ENCODE peak calls at places on chromosome 6, in four cellular contexts. S is uterus, D is testis, V is H54. K is an unnamed sample.

GRCh38 chr6:139482184-139482751 is 107.8 kb upstream of the CITED2 start:
- DNase-seq in D (no peak), S (no peak), V (no peak), K (no peak)

GRCh38 chr6:18444176-18444575 is 57.0 kb downstream of the RNF144B start:
- DNase-seq in S (no peak), D (no peak), V (no peak), K (no peak)

GRCh38 chr6:169868458-169868857 is 117.0 kb downstream of the ERMARD start:
- DNase-seq in D (peak), V (no peak), S (no peak), K (no peak)

GRCh38 chr6:63804381-63804956 is 168.9 kb downstream of the PHF3 start:
- DNase-seq in S (no peak), V (no peak), D (no peak), K (no peak)

GRCh38 chr6:40957616-40958492 is 81.2 kb downstream of the UNC5CL start:
- DNase-seq in S (no peak), V (peak), D (no peak), K (no peak)

GRCh38 chr6:157326979-157327378 is 3.7 kb upstream of the TMEM242 start:
- DNase-seq in V (no peak), S (no peak), D (no peak), K (no peak)

GRCh38 chr6:148502083-148502772 is 159.6 kb downstream of the SASH1 start:
- DNase-seq in S (peak), D (peak), V (no peak), K (peak)

GRCh38 chr6:12947191-12947795 is 230.7 kb downstream of the PHACTR1 start:
- DNase-seq in D (no peak), S (no peak), V (no peak), K (no peak)

GRCh38 chr6:68313911-68314310 is 321.2 kb upstream of the ADGRB3 start:
- DNase-seq in D (no peak), S (no peak), V (no peak), K (no peak)

GRCh38 chr6:5764401-5764955 is 242.2 kb downstream of the NRN1 start:
- DNase-seq in D (no peak), V (no peak), S (no peak), K (peak)

GRCh38 chr6:5175635-5176034 is 85.1 kb downstream of the LYRM4 start:
- DNase-seq in D (no peak), V (no peak), S (no peak), K (no peak)

GRCh38 chr6:155708100-155708499 is 252.5 kb upstream of the NOX3 start:
- DNase-seq in S (no peak), D (no peak), V (no peak), K (no peak)

GRCh38 chr6:149268768-149269167 is 48.7 kb upstream of the TAB2 start:
- DNase-seq in D (no peak), S (no peak), V (no peak), K (no peak)

GRCh38 chr6:45479834-45480696 is 102.3 kb upstream of the SUPT3H start:
- DNase-seq in V (no peak), S (no peak), D (no peak), K (no peak)

GRCh38 chr6:86107985-86108384 is 465.3 kb upstream of the SYNCRIP start:
- DNase-seq in V (no peak), S (no peak), D (no peak), K (no peak)

GRCh38 chr6:100808638-100809275 is 72.4 kb downstream of the ASCC3 start:
- DNase-seq in S (no peak), V (no peak), D (no peak), K (no peak)

GRCh38 chr6:117907600-117908245 is 659 bp downstream of the SLC35F1 start:
- DNase-seq in D (peak), S (no peak), V (no peak), K (no peak)

GRCh38 chr6:37137881-37138568 is 31.9 kb upstream of the PIM1 start:
- DNase-seq in D (no peak), S (peak), V (no peak), K (no peak)

GRCh38 chr6:25670793-25671513 is 18.9 kb downstream of the SCGN start:
- DNase-seq in D (no peak), S (no peak), V (peak), K (no peak)

GRCh38 chr6:19892250-19892649 is 55.1 kb downstream of the ID4 start:
- DNase-seq in V (peak), S (no peak), D (peak), K (no peak)

GRCh38 chr6:37696220-37696840 is 1.4 kb downstream of the MDGA1 start:
- DNase-seq in S (peak), D (peak), V (no peak), K (no peak)

GRCh38 chr6:2396856-2397640 is 151.6 kb upstream of the GMDS start:
- DNase-seq in D (no peak), V (no peak), S (no peak), K (peak)

GRCh38 chr6:42889815-42890214 is 10.4 kb downstream of the RPL7L1 start:
- DNase-seq in V (no peak), D (no peak), S (no peak), K (no peak)

GRCh38 chr6:170446841-170447560 is 106.1 kb downstream of the PSMB1 start:
- DNase-seq in D (peak), V (no peak), S (no peak), K (no peak)

GRCh38 chr6:126535138-126535537 is 195.2 kb downstream of the CENPW start:
- DNase-seq in S (no peak), V (no peak), D (no peak), K (no peak)

GRCh38 chr6:44080561-44081521 is 46.4 kb downstream of the MRPL14 start:
- DNase-seq in D (no peak), S (no peak), V (no peak), K (no peak)

GRCh38 chr6:1145756-1146218 is 166.1 kb upstream of the FOXQ1 start:
- DNase-seq in D (no peak), S (no peak), V (no peak), K (no peak)

GRCh38 chr6:79158856-79159516 is 75.5 kb downstream of the HMGN3 start:
- DNase-seq in V (no peak), S (no peak), D (no peak), K (no peak)

GRCh38 chr6:617485-618100 is 39.3 kb downstream of the HUS1B start:
- DNase-seq in V (no peak), D (no peak), S (no peak), K (no peak)

GRCh38 chr6:84657025-84657424 is 107.4 kb downstream of the TBX18 start:
- DNase-seq in S (no peak), V (no peak), D (no peak), K (no peak)

GRCh38 chr6:37260063-37260843 is 2.3 kb upstream of the TMEM217 start:
- DNase-seq in D (no peak), S (no peak), V (no peak), K (no peak)

DNA sequence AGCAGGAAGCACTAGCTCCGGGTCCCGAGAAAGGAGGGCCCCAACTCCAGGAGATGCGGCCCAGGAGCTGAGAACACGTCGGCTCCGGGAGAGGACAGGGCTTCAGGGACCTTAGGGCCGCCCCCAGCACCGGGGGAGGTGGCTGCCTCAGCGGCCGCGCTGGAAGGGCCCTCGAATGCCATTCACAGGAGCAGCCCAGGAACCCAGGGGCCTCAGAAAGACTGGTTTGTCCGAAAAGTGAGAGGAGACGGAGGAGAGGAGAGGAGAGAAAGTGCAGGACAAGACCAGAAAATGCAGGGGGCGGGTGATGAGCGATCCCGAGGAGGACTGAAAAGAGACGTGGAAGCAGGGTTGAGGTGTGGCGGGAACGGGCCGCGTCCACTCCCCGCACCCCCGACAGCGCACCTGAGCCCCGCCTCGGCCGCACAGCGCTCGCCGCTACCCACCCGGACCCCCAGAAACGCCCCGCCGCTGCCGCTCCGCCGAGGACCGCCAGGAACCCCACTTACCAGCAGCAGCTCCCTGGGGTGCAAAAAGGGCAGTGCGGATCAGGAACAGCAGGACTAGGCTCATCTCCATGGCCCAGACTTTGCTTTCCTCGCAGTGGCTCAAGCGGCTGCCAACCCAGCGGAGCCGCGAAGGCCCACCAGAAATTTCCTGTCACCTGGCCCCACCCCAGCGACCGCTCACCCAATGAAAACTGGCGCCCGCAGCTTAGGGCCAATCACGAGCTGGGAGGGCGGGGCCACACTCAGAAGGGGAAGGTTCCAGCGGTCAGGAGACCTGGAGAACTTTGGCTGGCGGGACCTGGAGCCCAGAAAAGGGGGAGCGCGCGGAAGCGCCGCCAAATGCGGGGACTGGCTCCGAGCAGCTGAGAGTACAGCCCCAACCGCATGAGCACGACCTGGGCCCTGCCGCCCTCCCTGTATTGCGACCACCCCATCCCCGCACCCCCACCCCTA is 25.4 kb downstream of the HLA-F start:
- DNase-seq in V (peak), S (peak), D (peak), K (peak)
- TF ChIP-seq POLR2A in V (peak), S (peak), D (no peak), K (no peak)

DNA sequence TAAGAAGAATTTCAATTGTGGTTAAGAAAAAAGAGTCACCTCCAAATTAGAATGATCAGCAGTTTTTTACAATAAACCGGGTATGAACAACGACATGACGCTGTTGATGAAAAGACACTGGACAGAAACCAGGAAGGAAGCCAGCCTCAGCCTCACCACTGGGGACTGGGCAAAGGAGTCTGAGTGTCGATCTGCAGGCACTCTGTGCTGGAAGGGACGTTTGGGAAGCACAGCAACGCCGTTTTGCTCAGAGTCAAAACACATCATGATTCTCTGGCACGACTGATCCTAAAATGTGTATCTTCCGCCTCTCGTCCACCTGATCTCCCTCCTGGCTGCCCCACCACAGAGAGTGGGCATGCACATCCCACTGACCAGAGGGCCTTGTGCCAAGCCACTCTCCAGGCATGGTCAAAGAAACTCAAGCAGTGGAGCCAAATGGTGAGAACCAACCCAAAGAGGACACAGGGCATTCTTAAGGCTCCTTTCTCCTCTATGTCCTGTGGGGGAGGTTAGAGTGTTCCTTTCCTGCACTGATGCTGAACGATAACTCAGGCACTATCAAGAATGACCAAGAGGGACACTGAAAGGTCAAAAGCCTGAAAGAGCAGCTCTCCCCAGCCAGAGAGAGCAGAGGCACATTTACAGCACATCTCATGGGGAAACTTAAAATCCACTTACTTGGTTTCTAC is 68.8 kb downstream of the AGPAT4 start:
- DNase-seq in V (no peak), S (no peak), D (no peak), K (no peak)
- TF ChIP-seq POLR2A in V (no peak), S (no peak), D (no peak), K (no peak)

DNA sequence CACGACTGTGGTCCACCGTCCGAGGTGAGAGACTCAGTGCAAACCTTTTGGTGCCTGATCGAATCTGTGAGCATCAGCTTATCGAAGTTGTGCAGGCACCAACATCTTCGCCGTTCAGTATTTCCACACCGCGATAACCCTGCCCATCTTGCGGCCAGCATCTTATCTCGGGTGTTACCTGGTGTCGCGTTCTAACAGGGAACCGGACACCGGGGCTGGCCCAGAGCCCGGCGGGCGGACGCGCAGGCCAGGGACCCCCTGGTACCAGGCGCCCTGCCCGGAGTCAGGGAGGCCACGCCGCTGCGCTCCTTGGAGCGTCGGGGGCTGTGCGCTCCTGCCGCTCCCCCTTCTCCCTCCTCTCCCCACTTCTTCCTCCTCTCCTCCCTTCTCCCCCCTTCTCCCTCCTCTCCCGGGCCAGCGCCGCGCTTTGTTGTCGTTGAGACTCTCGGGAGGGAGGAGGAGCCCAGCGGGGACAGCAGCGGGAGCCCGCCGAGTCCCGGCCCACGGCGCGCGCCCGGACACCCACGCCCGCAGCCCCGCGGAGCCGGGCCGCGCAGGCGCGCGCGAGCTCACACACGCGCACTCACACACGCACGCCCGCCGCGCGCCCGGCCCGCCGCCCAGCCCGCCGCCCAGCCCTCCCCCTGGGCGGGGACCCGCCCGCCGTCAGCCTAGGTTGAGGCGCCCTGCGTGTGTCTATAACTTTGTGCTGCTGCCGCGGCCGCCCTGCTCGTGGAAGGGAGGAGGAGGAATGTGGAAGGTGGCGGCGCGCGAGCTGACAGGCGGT is 1.4 kb upstream of the FOXO3 start:
- DNase-seq in V (peak), S (peak), D (peak), K (peak)
- TF ChIP-seq POLR2A in V (peak), S (peak), D (no peak), K (peak)

GRCh38 chr6:52664185-52664990 is 6.5 kb upstream of the TMEM14A start:
- DNase-seq in D (peak), V (peak), S (peak), K (peak)
- TF ChIP-seq POLR2A in D (peak), V (peak), S (peak), K (peak)

GRCh38 chr6:30556006-30556713 is at the start of gene GNL1:
- DNase-seq in V (peak), D (peak), S (peak), K (peak)
- TF ChIP-seq POLR2A in V (peak), D (no peak), S (peak), K (no peak)

DNA sequence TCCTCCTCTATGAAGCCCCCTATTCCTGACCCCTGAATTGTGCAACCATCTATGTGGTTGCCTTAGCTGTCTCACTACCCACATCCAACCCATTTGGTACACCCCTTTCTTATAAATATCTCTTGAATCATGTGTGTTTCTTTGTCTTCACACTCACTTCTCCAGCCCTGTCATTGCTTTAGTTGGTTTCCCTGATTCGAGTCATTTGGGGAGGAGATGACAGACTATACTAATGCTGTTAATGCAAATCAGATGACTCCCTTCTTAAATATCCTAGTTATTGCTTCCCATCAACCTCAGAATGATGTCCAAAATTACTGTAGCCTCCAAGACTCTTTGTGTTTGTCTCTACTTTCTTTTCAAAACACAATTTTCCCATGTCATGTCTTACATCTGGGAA is 23.0 kb downstream of the SLC35D3 start:
- DNase-seq in S (no peak), V (no peak), D (no peak), K (no peak)
- TF ChIP-seq POLR2A in S (no peak), V (no peak), D (no peak), K (no peak)

GRCh38 chr6:142301421-142302391 is at the start of gene ADGRG6:
- DNase-seq in D (peak), S (no peak), V (no peak), K (no peak)
- TF ChIP-seq POLR2A in D (no peak), S (no peak), V (peak), K (peak)

GRCh38 chr6:32971245-32971580 is 2.8 kb downstream of the BRD2 start:
- DNase-seq in V (no peak), S (no peak), D (no peak), K (no peak)
- TF ChIP-seq POLR2A in V (no peak), S (no peak), D (no peak), K (no peak)

DNA sequence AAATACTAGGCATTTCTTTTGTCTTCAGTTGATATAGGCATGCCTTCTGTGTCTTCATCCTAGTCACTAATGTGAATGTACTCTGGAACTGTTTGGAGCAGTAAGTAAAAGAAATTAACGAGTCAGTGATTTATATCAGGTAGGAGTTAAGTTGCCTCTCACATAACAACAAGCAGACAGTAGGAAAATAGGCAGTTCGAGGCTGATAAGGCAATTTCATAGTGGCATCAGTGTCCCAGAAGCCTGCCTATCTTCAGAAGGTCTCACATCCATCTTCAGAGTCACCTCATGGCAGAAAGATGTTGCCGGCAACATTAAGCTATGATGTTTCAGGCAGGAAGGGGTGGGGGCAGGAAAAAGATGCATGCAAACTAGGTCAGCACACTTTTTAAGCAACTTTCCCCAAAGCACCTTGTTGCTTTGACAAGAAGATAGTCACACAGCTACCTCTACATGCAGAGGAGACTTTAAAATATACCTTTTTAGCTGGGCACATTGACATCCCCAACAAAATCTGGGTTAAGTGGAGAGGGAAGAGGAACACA is 43.3 kb upstream of the SMIM8 start:
- DNase-seq in S (no peak), V (no peak), D (no peak), K (no peak)
- TF ChIP-seq POLR2A in S (no peak), V (no peak), D (no peak), K (no peak)